ENCODE peak calls at places on chromosomes 11 and 22, in five cellular contexts. G is skeletal muscle cell; Z is effector CD4-positive, alpha-beta T cell; X is T-helper 2 cell; M is GM23248. U is an unnamed sample.

GRCh38 chr22:46846154-46846831 is 83.8 kb downstream of the TBC1D22A start:
- DNase-seq in Z (no peak), M (peak; percentile 59), G (no peak), X (no peak), U (no peak)

GRCh38 chr11:107928046-107928766 is at the start of gene RAB39A:
- DNase-seq in X (peak; percentile 90), G (peak; percentile 29), Z (peak; percentile 27), M (peak; percentile 90), U (peak; percentile 84)

GRCh38 chr11:42329930-42330555 is 870.6 kb upstream of the LRRC4C start:
- DNase-seq in X (no peak), Z (no peak), M (no peak), G (no peak), U (no peak)

GRCh38 chr11:72712168-72712721 is 38.0 kb upstream of the PDE2A start:
- DNase-seq in G (no peak), M (no peak), Z (no peak), X (no peak), U (no peak)

GRCh38 chr11:45809456-45810395 is 4.8 kb downstream of the SLC35C1 start:
- DNase-seq in G (no peak), Z (no peak), M (peak; percentile 29), X (peak; percentile 34), U (no peak)

GRCh38 chr11:1208361-1209261 is 14.3 kb upstream of the MUC5B start:
- DNase-seq in Z (no peak), G (no peak), M (no peak), X (no peak), U (no peak)

GRCh38 chr11:125381499-125381898 is 114.6 kb downstream of the FEZ1 start:
- DNase-seq in G (no peak), M (no peak), Z (no peak), X (no peak), U (no peak)

GRCh38 chr11:19117760-19118097 is 761 bp downstream of the ZDHHC13 start:
- DNase-seq in M (no peak), X (no peak), G (no peak), Z (no peak), U (no peak)

GRCh38 chr22:31583861-31584485 is 78.0 kb downstream of the PISD start:
- DNase-seq in M (peak; percentile 51), Z (no peak), X (no peak), G (peak; percentile 31), U (no peak)

GRCh38 chr11:69918938-69919650 is 99.9 kb upstream of the FGF3 start:
- DNase-seq in X (peak; percentile 52), Z (peak; percentile 50), G (no peak), M (peak; percentile 81), U (peak; percentile 23)

GRCh38 chr22:48900626-48901025 is 927.0 kb downstream of the BRD1 start:
- DNase-seq in M (no peak), X (no peak), G (no peak), Z (no peak), U (no peak)

GRCh38 chr11:102453286-102453797 is 777 bp upstream of the TMEM123 start:
- DNase-seq in Z (no peak), M (no peak), G (no peak), X (no peak), U (no peak)

GRCh38 chr11:31045335-31045734 is 324.2 kb downstream of the DCDC1 start:
- DNase-seq in X (no peak), G (no peak), Z (no peak), M (peak; percentile 49), U (peak; percentile 11)

GRCh38 chr22:49535527-49536125 is 292.0 kb downstream of the BRD1 start:
- DNase-seq in M (no peak), G (no peak), X (no peak), Z (no peak), U (no peak)

GRCh38 chr11:20360650-20361049 is 2.9 kb upstream of the HTATIP2 start:
- DNase-seq in G (no peak), M (peak; percentile 8), X (peak; percentile 80), Z (peak; percentile 15), U (peak; percentile 20)

GRCh38 chr11:33387586-33387985 is 130.4 kb downstream of the HIPK3 start:
- DNase-seq in Z (no peak), G (no peak), M (peak; percentile 17), X (no peak), U (no peak)

GRCh38 chr11:206516-207212 is 535 bp downstream of the BET1L start:
- DNase-seq in M (peak; percentile 65), Z (no peak), G (no peak), X (peak; percentile 48), U (no peak)

GRCh38 chr22:20805972-20806471 is 32.1 kb downstream of the SERPIND1 start:
- DNase-seq in X (no peak), M (peak; percentile 46), Z (no peak), G (no peak), U (no peak)

GRCh38 chr11:60847906-60848305 is 6.0 kb downstream of the CCDC86 start:
- DNase-seq in M (no peak), Z (no peak), X (no peak), G (no peak), U (no peak)

GRCh38 chr22:30685178-30685577 is 9.5 kb upstream of the OSBP2 start:
- DNase-seq in M (no peak), X (no peak), Z (no peak), G (no peak), U (no peak)

GRCh38 chr22:46776486-46776826 is 14.0 kb downstream of the TBC1D22A start:
- DNase-seq in Z (no peak), M (no peak), G (no peak), X (no peak), U (no peak)

GRCh38 chr11:46906596-46906995 is 11.8 kb downstream of the LRP4 start:
- DNase-seq in G (no peak), X (no peak), Z (no peak), M (no peak), U (no peak)

GRCh38 chr11:21909145-21909544 is 283.7 kb upstream of the ANO5 start:
- DNase-seq in G (no peak), M (no peak), X (no peak), Z (no peak), U (no peak)

GRCh38 chr22:18968011-18968749 is 32.1 kb upstream of the PRODH start:
- DNase-seq in Z (no peak), M (peak; percentile 51), G (no peak), X (no peak), U (no peak)

GRCh38 chr22:39242809-39243442 is 1.9 kb downstream of the PDGFB start:
- DNase-seq in X (peak; percentile 30), M (no peak), Z (peak; percentile 28), G (no peak), U (no peak)

GRCh38 chr11:8810331-8811301 is 100.4 kb upstream of the AKIP1 start:
- DNase-seq in X (peak; percentile 37), Z (no peak), M (peak; percentile 90), G (no peak), U (no peak)

GRCh38 chr22:49811014-49811791 is 16.5 kb downstream of the BRD1 start:
- DNase-seq in X (no peak), G (no peak), Z (no peak), M (no peak), U (no peak)

GRCh38 chr11:57458410-57459111 is 1.8 kb upstream of the RTN4RL2 start:
- DNase-seq in Z (no peak), X (no peak), M (peak; percentile 58), G (no peak), U (no peak)

GRCh38 chr22:50326959-50327710 is at the start of gene DENND6B:
- DNase-seq in X (peak; percentile 78), G (no peak), Z (peak; percentile 50), M (peak; percentile 93), U (peak; percentile 29)

GRCh38 chr11:55054723-55055122 is 207.2 kb upstream of the TRIM48 start:
- DNase-seq in X (no peak), G (no peak), M (no peak), Z (no peak), U (no peak)

GRCh38 chr22:29801153-29801552 is 34.0 kb downstream of the UQCR10 start:
- DNase-seq in G (no peak), M (no peak), X (no peak), Z (no peak), U (no peak)

GRCh38 chr11:118002541-118003019 is 16.4 kb downstream of the IL10RA start:
- DNase-seq in X (peak; percentile 91), G (peak; percentile 10), M (no peak), Z (no peak), U (no peak)